ENCODE peak calls at places on chromosomes 13 and 19, in ten cellular contexts. V, I, L, R, A, U, X, H, P and W are unnamed samples.

GRCh38 chr19:58317481-58318072 is 9.2 kb upstream of the ZSCAN22 start:
- DNase-seq in I (no peak), A (peak; percentile 34), V (peak; percentile 59), H (no peak), U (no peak), R (no peak), L (peak; percentile 48), P (no peak), X (no peak), W (no peak)

GRCh38 chr19:49852631-49853126 is 1.7 kb downstream of the PTOV1 start:
- DNase-seq in I (no peak), H (no peak), A (no peak), L (no peak), X (no peak), R (no peak), P (no peak), U (no peak), V (peak; percentile 22), W (no peak)

GRCh38 chr13:110368408-110368807 is 61.3 kb downstream of the COL4A2 start:
- DNase-seq in L (no peak), R (no peak), X (no peak), P (no peak), U (no peak), H (no peak), I (no peak), V (peak; percentile 62), A (no peak), W (no peak)

GRCh38 chr19:43462887-43463380 is 2.5 kb downstream of the LYPD3 start:
- DNase-seq in U (no peak), H (no peak), A (no peak), V (no peak), I (no peak), P (no peak), X (no peak), L (no peak), R (no peak), W (no peak)

GRCh38 chr19:55005684-55006488 is 32.2 kb downstream of the GP6 start:
- DNase-seq in P (peak; percentile 86), L (no peak), V (no peak), U (peak; percentile 16), H (peak; percentile 40), R (peak; percentile 13), I (no peak), A (peak; percentile 82), X (no peak), W (peak; percentile 51)

GRCh38 chr13:80338781-80339577 is 1.9 kb downstream of the SPRY2 start:
- DNase-seq in A (no peak), U (no peak), I (peak; percentile 88), L (peak; percentile 82), H (peak; percentile 6), R (no peak), P (no peak), X (peak; percentile 73), V (peak; percentile 88), W (peak; percentile 55)

GRCh38 chr13:27203186-27203585 is 31.6 kb upstream of the USP12 start:
- DNase-seq in H (no peak), R (no peak), I (no peak), U (no peak), L (no peak), A (no peak), V (no peak), P (no peak), X (no peak), W (no peak)

GRCh38 chr13:33992891-33993336 is 175.0 kb downstream of the RFC3 start:
- DNase-seq in X (no peak), P (no peak), L (no peak), V (no peak), R (no peak), H (no peak), A (no peak), U (no peak), I (no peak), W (no peak)

GRCh38 chr13:20127563-20128458 is 33.0 kb downstream of the GJA3 start:
- DNase-seq in R (no peak), H (no peak), P (no peak), L (peak; percentile 57), X (peak; percentile 80), I (peak; percentile 79), A (peak; percentile 54), U (no peak), V (peak; percentile 16), W (peak; percentile 32)

GRCh38 chr19:38843175-38843758 is 6.5 kb downstream of the HNRNPL start:
- DNase-seq in V (no peak), L (no peak), R (no peak), A (no peak), U (no peak), H (no peak), P (no peak), I (peak; percentile 29), X (peak; percentile 14), W (no peak)

GRCh38 chr19:47483200-47483599 is 819 bp downstream of the KPTN start:
- DNase-seq in L (no peak), I (no peak), X (no peak), H (no peak), U (no peak), P (no peak), V (no peak), A (no peak), R (no peak), W (no peak)

GRCh38 chr19:47480658-47481057 is 3.4 kb downstream of the KPTN start:
- DNase-seq in L (no peak), U (no peak), V (no peak), A (no peak), H (no peak), P (no peak), I (no peak), R (no peak), X (no peak), W (no peak)

GRCh38 chr19:47476438-47476972 is 4.8 kb upstream of the SLC8A2 start:
- DNase-seq in A (no peak), R (no peak), H (no peak), L (no peak), I (no peak), U (no peak), V (no peak), P (no peak), X (no peak), W (no peak)

GRCh38 chr19:47481460-47482052 is 2.5 kb downstream of the KPTN start:
- DNase-seq in I (no peak), H (no peak), L (no peak), V (no peak), P (no peak), U (no peak), X (no peak), A (no peak), R (no peak), W (no peak)

GRCh38 chr19:47479701-47480503 is 4.1 kb downstream of the KPTN start:
- DNase-seq in X (no peak), V (no peak), A (no peak), L (no peak), I (no peak), H (no peak), R (no peak), U (no peak), P (no peak), W (peak; percentile 16)
- H3K4me3 ChIP-seq in X (no peak overlapping the region), V (peak overlapping the region; percentile 24), A (no peak overlapping the region), L (no peak overlapping the region), I (no peak overlapping the region), H (no peak overlapping the region), R (no peak overlapping the region), U (no peak overlapping the region), P (no peak overlapping the region), W (no peak overlapping the region)

GRCh38 chr19:57293719-57294118 is 13.4 kb downstream of the ZNF460 start:
- DNase-seq in V (no peak), A (no peak), U (no peak), I (no peak), X (no peak), R (no peak), L (no peak), H (no peak), P (no peak), W (no peak)

GRCh38 chr19:57290970-57291369 is 10.7 kb downstream of the ZNF460 start:
- DNase-seq in R (no peak), I (no peak), V (no peak), P (no peak), H (no peak), L (no peak), U (no peak), A (no peak), X (no peak), W (no peak)

GRCh38 chr19:57288373-57288772 is 8.1 kb downstream of the ZNF460 start:
- DNase-seq in A (no peak), H (no peak), U (no peak), V (no peak), R (no peak), P (no peak), X (no peak), I (no peak), L (no peak), W (no peak)
- H3K36me3 ChIP-seq in A (peaks cover 96% of the 10 kb centered on the region), H (peaks cover 59% of the 10 kb centered on the region), U (peaks cover 74% of the 10 kb centered on the region), V (peaks cover 77% of the 10 kb centered on the region), R (peaks cover 79% of the 10 kb centered on the region), P (peaks cover 17% of the 10 kb centered on the region), X (peaks cover 45% of the 10 kb centered on the region), I (peaks cover 61% of the 10 kb centered on the region), L (peaks cover 99% of the 10 kb centered on the region), W (peaks cover 39% of the 10 kb centered on the region)

GRCh38 chr13:50989476-50989875 is 79.9 kb downstream of the RNASEH2B start:
- DNase-seq in H (no peak), U (no peak), X (no peak), A (no peak), I (no peak), V (no peak), L (no peak), P (no peak), R (no peak), W (no peak)

GRCh38 chr13:50993371-50993770 is 83.8 kb downstream of the RNASEH2B start:
- DNase-seq in R (no peak), L (no peak), P (no peak), I (no peak), A (no peak), V (no peak), X (no peak), H (no peak), U (no peak), W (peak; percentile 59)

GRCh38 chr13:50990050-50990449 is 80.5 kb downstream of the RNASEH2B start:
- DNase-seq in V (no peak), I (no peak), A (no peak), P (no peak), H (no peak), X (no peak), U (no peak), L (no peak), R (no peak), W (no peak)

GRCh38 chr13:50991624-50992610 is 82.3 kb downstream of the RNASEH2B start:
- DNase-seq in P (no peak), L (no peak), U (no peak), X (no peak), A (peak; percentile 78), I (no peak), V (no peak), H (no peak), R (no peak), W (no peak)

GRCh38 chr13:50990540-50991506 is 81.2 kb downstream of the RNASEH2B start:
- DNase-seq in I (peak; percentile 80), U (no peak), R (no peak), P (peak; percentile 1), L (peak; percentile 27), H (no peak), V (peak; percentile 69), X (no peak), A (no peak), W (no peak)
- H3K4me3 ChIP-seq in I (no peak overlapping the region), U (no peak overlapping the region), R (no peak overlapping the region), P (no peak overlapping the region), L (peak overlapping the region; percentile 26), H (no peak overlapping the region), V (no peak overlapping the region), X (no peak overlapping the region), A (no peak overlapping the region), W (no peak overlapping the region)

GRCh38 chr19:53576941-53577653 is 39.2 kb downstream of the ZNF331 start:
- DNase-seq in I (no peak), L (no peak), U (no peak), H (no peak), X (no peak), R (no peak), P (no peak), V (no peak), A (no peak), W (no peak)

GRCh38 chr19:53571339-53571738 is 33.4 kb downstream of the ZNF331 start:
- DNase-seq in R (no peak), I (no peak), H (no peak), X (no peak), P (no peak), L (no peak), A (no peak), V (no peak), U (no peak), W (no peak)
- H3K36me3 ChIP-seq in R (peaks cover 44% of the 10 kb centered on the region), I (no peaks in the 10 kb centered on the region), H (no peaks in the 10 kb centered on the region), X (no peaks in the 10 kb centered on the region), P (no peaks in the 10 kb centered on the region), L (peaks cover 45% of the 10 kb centered on the region), A (peaks cover 70% of the 10 kb centered on the region), V (peaks cover 40% of the 10 kb centered on the region), U (peaks cover 37% of the 10 kb centered on the region), W (peaks cover 17% of the 10 kb centered on the region)